ENCODE peak calls at places on chromosomes 1 and 21, in eight cellular contexts. H, Z, G, F, E, J, B and R are unnamed samples.

GRCh38 chr1:23960291-23960718 is 677 bp downstream of the PNRC2 start:
- DNase-seq in H (no peak), Z (no peak), G (peak), F (no peak), E (no peak), J (no peak), B (no peak), R (no peak)

GRCh38 chr1:38027201-38028104 is 14.9 kb downstream of the UTP11 start:
- DNase-seq in H (peak), Z (peak), G (no peak), F (no peak), E (no peak), J (no peak), B (no peak), R (no peak)

GRCh38 chr1:159879977-159880376 is 17.5 kb upstream of the VSIG8 start:
- DNase-seq in H (no peak), Z (no peak), G (peak), F (no peak), E (no peak), J (no peak), B (no peak), R (no peak)

GRCh38 chr1:119254067-119254720 is 113.7 kb upstream of the WARS2 start:
- DNase-seq in H (no peak), Z (no peak), G (no peak), F (no peak), E (no peak), J (no peak), B (no peak), R (no peak)

GRCh38 chr1:155078496-155079209 is at the start of gene EFNA3:
- DNase-seq in H (peak), Z (peak), G (peak), F (no peak), E (peak), J (peak), B (peak), R (peak)

GRCh38 chr1:98049370-98050115 is 128.7 kb upstream of the DPYD start:
- DNase-seq in H (peak), Z (no peak), G (no peak), F (no peak), E (no peak), J (no peak), B (no peak), R (no peak)

GRCh38 chr21:32474179-32475059 is 61.9 kb downstream of the EVA1C start:
- DNase-seq in H (no peak), Z (no peak), G (no peak), F (no peak), E (no peak), J (no peak), B (no peak), R (no peak)

GRCh38 chr21:27277122-27277521 is 310.2 kb upstream of the ADAMTS5 start:
- DNase-seq in H (no peak), Z (no peak), G (peak), F (no peak), E (no peak), J (no peak), B (no peak), R (no peak)

GRCh38 chr21:25507522-25507921 is 99.8 kb downstream of the MRPL39 start:
- DNase-seq in H (no peak), Z (no peak), G (no peak), F (no peak), E (no peak), J (no peak), B (no peak), R (no peak)

GRCh38 chr1:201426395-201427310 is 5.1 kb upstream of the TNNI1 start:
- DNase-seq in H (no peak), Z (no peak), G (no peak), F (no peak), E (no peak), J (peak), B (no peak), R (no peak)

GRCh38 chr1:172414331-172414730 is 6.2 kb upstream of the C1orf105 start:
- DNase-seq in H (no peak), Z (no peak), G (peak), F (no peak), E (no peak), J (no peak), B (no peak), R (no peak)

GRCh38 chr1:15341634-15342375 is 67.9 kb upstream of the EFHD2 start:
- DNase-seq in H (no peak), Z (peak), G (peak), F (no peak), E (no peak), J (no peak), B (no peak), R (no peak)

GRCh38 chr1:47805826-47806450 is 191.2 kb downstream of the TRABD2B start:
- DNase-seq in H (no peak), Z (no peak), G (no peak), F (no peak), E (no peak), J (no peak), B (no peak), R (no peak)

GRCh38 chr1:215277537-215277936 is 195.0 kb downstream of the KCNK2 start:
- DNase-seq in H (no peak), Z (no peak), G (peak), F (no peak), E (no peak), J (no peak), B (no peak), R (no peak)

GRCh38 chr21:18251065-18251464 is 6.4 kb downstream of the CHODL start:
- DNase-seq in H (no peak), Z (no peak), G (no peak), F (no peak), E (no peak), J (no peak), B (no peak), R (no peak)

GRCh38 chr1:19815801-19816736 is 986 bp upstream of the RNF186 start:
- DNase-seq in H (peak), Z (no peak), G (no peak), F (peak), E (no peak), J (no peak), B (no peak), R (no peak)

GRCh38 chr1:184418955-184419733 is 32.3 kb downstream of the C1orf21 start:
- DNase-seq in H (no peak), Z (no peak), G (no peak), F (no peak), E (no peak), J (no peak), B (no peak), R (no peak)

GRCh38 chr1:236127045-236127444 is 15.3 kb upstream of the GPR137B start:
- DNase-seq in H (no peak), Z (no peak), G (no peak), F (no peak), E (no peak), J (no peak), B (no peak), R (no peak)
- TF ChIP-seq CTCF in H (no peak), Z (no peak), G (no peak), F (no peak), E (no peak), J (no peak), B (no peak), R (no peak)

DNA sequence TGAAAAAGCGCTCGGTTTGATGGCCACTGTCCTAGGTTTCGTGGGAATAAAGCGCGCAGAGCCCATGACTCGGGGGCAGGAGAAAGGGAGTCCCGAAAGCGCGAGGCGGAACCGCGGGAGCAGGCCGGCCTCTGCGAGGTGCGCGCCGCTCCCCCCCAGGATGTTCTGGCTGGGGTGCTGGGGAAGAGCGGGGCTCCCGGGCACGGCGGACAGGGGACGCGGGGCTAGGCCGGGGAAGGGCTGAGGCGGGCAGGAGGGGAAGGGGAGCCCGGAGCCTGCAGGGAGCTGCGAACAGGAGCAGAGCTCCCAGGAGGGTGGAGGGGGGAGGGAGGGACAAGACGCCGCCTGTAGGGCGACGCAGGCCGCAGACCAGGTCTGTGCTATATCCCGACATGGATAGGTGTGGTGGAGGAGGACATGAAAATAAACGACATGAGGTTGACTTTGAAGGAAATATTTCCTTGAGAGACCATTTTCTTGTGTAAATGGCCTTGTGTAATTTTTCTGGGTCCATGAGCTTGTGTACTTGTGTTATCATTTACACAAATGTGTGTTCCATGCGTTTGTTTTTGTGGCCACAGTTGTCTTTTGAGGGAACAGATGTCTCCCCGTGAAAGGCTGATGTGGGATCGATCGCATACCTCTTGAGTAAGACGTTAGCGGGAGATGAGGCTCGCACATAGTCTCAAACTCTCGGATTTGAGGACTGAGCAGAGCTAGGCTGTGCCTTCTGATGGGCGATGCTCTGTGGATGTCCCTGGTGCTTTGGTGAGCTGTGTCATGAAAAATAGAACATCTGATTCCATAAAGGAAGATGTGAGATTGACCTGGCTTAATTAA is 1.3 kb downstream of the PCNT start:
- DNase-seq in H (peak), Z (peak), G (peak), F (peak), E (peak), J (peak), B (peak), R (no peak)
- TF ChIP-seq CTCF in H (no peak), Z (peak), G (peak), F (no peak), E (no peak), J (peak), B (no peak), R (no peak)

DNA sequence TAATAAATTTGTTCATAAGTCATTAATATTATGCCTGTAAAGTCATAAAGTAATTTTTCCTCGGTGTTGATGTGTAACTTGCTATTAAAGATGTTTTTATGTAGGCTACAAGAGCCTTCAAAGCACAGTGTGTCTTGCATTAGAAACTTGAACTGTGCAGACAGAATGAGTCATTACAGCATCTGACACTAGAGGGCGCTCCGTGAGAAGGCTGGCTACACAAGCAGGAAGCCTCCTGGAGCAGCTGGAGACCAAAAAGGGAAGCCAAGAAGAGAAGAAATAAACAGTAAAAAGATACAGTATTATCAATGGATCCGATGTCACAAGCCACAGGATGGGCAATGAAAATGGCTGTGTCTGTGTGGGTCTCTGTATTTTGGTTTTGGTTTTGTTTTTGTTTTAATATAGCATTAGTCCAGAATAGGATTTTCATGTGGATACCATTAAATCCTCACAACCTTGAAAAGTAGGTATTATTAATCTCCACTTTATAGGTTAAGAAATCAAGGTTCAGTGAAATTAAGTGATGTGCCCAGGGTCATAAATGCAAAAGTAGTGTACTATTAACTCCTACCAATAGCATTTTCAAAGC is 16.1 kb upstream of the LRRC8D start:
- DNase-seq in H (peak), Z (peak), G (peak), F (peak), E (peak), J (peak), B (peak), R (peak)
- TF ChIP-seq CTCF in H (peak), Z (peak), G (peak), F (peak), E (peak), J (peak), B (peak), R (peak)

DNA sequence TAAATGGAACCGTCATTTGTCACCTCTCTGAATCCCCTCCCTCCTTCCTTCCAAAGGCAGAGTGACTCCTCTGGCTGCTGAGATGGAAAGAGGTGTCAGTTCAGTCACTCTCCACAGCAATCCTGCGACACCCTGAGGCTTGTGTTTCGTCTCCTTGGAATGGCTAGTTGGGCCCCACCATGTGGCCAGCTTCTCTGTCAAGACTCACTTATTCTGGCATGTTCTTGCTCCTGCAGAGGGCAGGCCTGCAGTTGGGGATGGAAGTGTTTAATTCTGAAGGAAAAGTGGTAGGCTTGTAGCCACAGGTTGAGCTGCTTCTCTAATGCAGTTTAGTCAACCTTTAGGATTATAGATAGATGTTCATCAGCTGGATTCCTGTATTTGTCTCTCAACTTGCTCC is 149.6 kb downstream of the LMO4 start:
- DNase-seq in H (no peak), Z (no peak), G (peak), F (no peak), E (no peak), J (no peak), B (no peak), R (no peak)
- TF ChIP-seq CTCF in H (no peak), Z (no peak), G (no peak), F (no peak), E (no peak), J (no peak), B (no peak), R (no peak)

GRCh38 chr1:8873506-8874229 is 4.8 kb downstream of the ENO1 start:
- DNase-seq in H (peak), Z (peak), G (peak), F (peak), E (peak), J (peak), B (peak), R (no peak)

GRCh38 chr1:8873001-8873400 is 5.5 kb downstream of the ENO1 start:
- DNase-seq in H (no peak), Z (no peak), G (no peak), F (no peak), E (no peak), J (no peak), B (no peak), R (no peak)

GRCh38 chr1:8870605-8871538 is 7.6 kb downstream of the ENO1 start:
- DNase-seq in H (no peak), Z (no peak), G (no peak), F (no peak), E (no peak), J (no peak), B (no peak), R (no peak)

GRCh38 chr1:8871539-8871935 is 6.9 kb downstream of the ENO1 start:
- DNase-seq in H (no peak), Z (no peak), G (no peak), F (no peak), E (no peak), J (no peak), B (no peak), R (no peak)

GRCh38 chr1:8871965-8872399 is 6.5 kb downstream of the ENO1 start:
- DNase-seq in H (no peak), Z (no peak), G (no peak), F (no peak), E (no peak), J (no peak), B (no peak), R (no peak)
- TF ChIP-seq CTCF in H (no peak), Z (no peak), G (no peak), F (no peak), E (no peak), J (no peak), B (no peak), R (no peak)

GRCh38 chr21:42308161-42308913 is 6.9 kb downstream of the TFF3 start:
- DNase-seq in H (no peak), Z (no peak), G (no peak), F (no peak), E (no peak), J (no peak), B (no peak), R (peak)

GRCh38 chr21:42310411-42311001 is 4.7 kb downstream of the TFF3 start:
- DNase-seq in H (no peak), Z (no peak), G (no peak), F (no peak), E (no peak), J (no peak), B (no peak), R (peak)

GRCh38 chr21:42307106-42307505 is 8.1 kb downstream of the TFF3 start:
- DNase-seq in H (no peak), Z (no peak), G (no peak), F (no peak), E (no peak), J (no peak), B (no peak), R (peak)

GRCh38 chr21:42309753-42310213 is 5.4 kb downstream of the TFF3 start:
- DNase-seq in H (peak), Z (peak), G (peak), F (no peak), E (peak), J (peak), B (peak), R (peak)

GRCh38 chr21:42308914-42309752 is 6.1 kb downstream of the TFF3 start:
- DNase-seq in H (no peak), Z (no peak), G (no peak), F (no peak), E (no peak), J (no peak), B (no peak), R (peak)
- TF ChIP-seq CTCF in H (no peak), Z (peak), G (no peak), F (no peak), E (no peak), J (no peak), B (no peak), R (no peak)

GRCh38 chr1:190491404-190491803 is 13.7 kb upstream of the BRINP3 start:
- DNase-seq in H (no peak), Z (no peak), G (no peak), F (no peak), E (no peak), J (no peak), B (no peak), R (no peak)
- TF ChIP-seq CTCF in H (no peak), Z (no peak), G (no peak), F (no peak), E (no peak), J (no peak), B (no peak), R (no peak)

DNA sequence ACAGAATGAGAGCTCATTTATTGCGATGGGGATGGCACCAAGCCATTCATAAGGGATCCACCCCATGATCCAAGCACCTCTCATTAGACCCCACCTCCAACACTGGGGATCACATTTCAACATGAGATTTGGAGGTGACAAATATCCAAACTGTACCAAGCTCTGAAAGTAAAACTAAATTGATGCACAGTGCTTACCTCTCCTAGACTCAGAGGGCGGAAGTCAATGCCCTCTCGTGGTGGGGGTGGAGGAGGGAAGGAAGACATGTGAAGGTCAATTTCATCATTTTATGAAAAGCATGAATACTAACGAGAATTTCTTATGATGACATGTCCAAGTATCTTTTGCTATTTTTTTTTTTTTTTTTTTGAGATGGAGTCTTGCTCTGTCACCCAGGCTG is 120.0 kb downstream of the PGBD5 start:
- DNase-seq in H (no peak), Z (no peak), G (no peak), F (no peak), E (no peak), J (peak), B (no peak), R (no peak)
- TF ChIP-seq CTCF in H (no peak), Z (no peak), G (no peak), F (no peak), E (no peak), J (no peak), B (no peak), R (no peak)

GRCh38 chr1:196425513-196425912 is 182.7 kb downstream of the KCNT2 start:
- DNase-seq in H (no peak), Z (no peak), G (no peak), F (no peak), E (no peak), J (no peak), B (no peak), R (no peak)
- TF ChIP-seq CTCF in H (no peak), Z (no peak), G (peak), F (no peak), E (no peak), J (no peak), B (no peak), R (no peak)